ENCODE peak calls at places on chromosomes 13 and 19, in six cellular contexts. Z is B cell; J is activated CD8-positive, alpha-beta memory T cell treated with anti-CD3 and anti-CD28 coated beads for 48 hours; D is nucleus accumbens; P is GM19239; F is mesothelial cell of epicardium. G is an unnamed sample.
A peak's percentile ranks its signal among the peaks of the same experiment; 100 is the strongest.

GRCh38 chr13:25807562-25807961 is 244.3 kb downstream of the SHISA2 start:
- DNase-seq in P (no peak), D (no peak), J (no peak), Z (no peak), F (no peak), G (no peak)

GRCh38 chr13:69287050-69287698 is 820.5 kb upstream of the ATXN8OS start:
- DNase-seq in P (no peak), Z (no peak), J (no peak), D (no peak), F (no peak), G (no peak)

GRCh38 chr13:25898991-25899390 is 152.8 kb downstream of the SHISA2 start:
- DNase-seq in J (no peak), F (no peak), D (no peak), P (no peak), Z (no peak), G (no peak)

GRCh38 chr19:41910240-41910991 is 17.8 kb downstream of the ERFL start:
- DNase-seq in Z (peak; percentile 29), F (no peak), J (no peak), P (no peak), D (no peak), G (no peak)

GRCh38 chr13:37457594-37457993 is 141.0 kb downstream of the POSTN start:
- DNase-seq in Z (no peak), D (no peak), J (no peak), F (no peak), P (no peak), G (no peak)

GRCh38 chr13:71578048-71578447 is 289.0 kb downstream of the DACH1 start:
- DNase-seq in D (no peak), J (no peak), P (no peak), Z (no peak), F (no peak), G (no peak)

GRCh38 chr13:110483386-110483785 is 78.1 kb downstream of the RAB20 start:
- DNase-seq in F (no peak), Z (no peak), D (no peak), J (no peak), P (no peak), G (no peak)

GRCh38 chr13:19713186-19713965 is 69.4 kb downstream of the PSPC1 start:
- DNase-seq in J (no peak), Z (no peak), F (no peak), D (no peak), P (no peak), G (peak; percentile 57)